ENCODE peak calls at places on chromosomes 6 and 20, in four cellular contexts. J is K562, O is GM12878, C is GM12891. U is an unnamed sample.

GRCh38 chr6:157246771-157247484 is 76.4 kb downstream of the TMEM242 start:
- DNase-seq in O (no peak), J (no peak), C (no peak), U (no peak)

GRCh38 chr20:40966103-40966502 is 62.5 kb upstream of the TOP1 start:
- DNase-seq in O (no peak), J (no peak), C (no peak), U (no peak)

GRCh38 chr6:83417880-83418663 is 12.8 kb downstream of the ME1 start:
- DNase-seq in O (no peak), C (no peak), J (peak; percentile 18), U (peak; percentile 35)

GRCh38 chr20:64144144-64144912 is 19.9 kb upstream of the MYT1 start:
- DNase-seq in C (no peak), J (no peak), O (no peak), U (no peak)

GRCh38 chr6:158279615-158280014 is 32.6 kb upstream of the TULP4 start:
- DNase-seq in J (no peak), O (no peak), C (no peak), U (no peak)

GRCh38 chr20:50034567-50035170 is 51.9 kb downstream of the SNAI1 start:
- DNase-seq in J (no peak), O (no peak), C (no peak), U (no peak)

GRCh38 chr6:26250806-26251075 is 114.3 kb upstream of the BTN3A2 start:
- DNase-seq in O (no peak), J (no peak), C (no peak), U (no peak)

GRCh38 chr6:56820060-56820459 is 134.8 kb upstream of the BEND6 start:
- DNase-seq in J (no peak), O (no peak), C (no peak), U (no peak)

GRCh38 chr6:127946388-127946787 is 45.5 kb upstream of the THEMIS start:
- DNase-seq in O (no peak), C (no peak), J (no peak), U (no peak)

GRCh38 chr6:24855389-24856245 is 56.9 kb upstream of the ARMH2 start:
- DNase-seq in C (peak; percentile 33), O (peak; percentile 58), J (peak; percentile 83), U (peak; percentile 50)

GRCh38 chr20:7851031-7851490 is 89.2 kb downstream of the HAO1 start:
- DNase-seq in O (no peak), J (no peak), C (no peak), U (no peak)

GRCh38 chr6:62150048-62150663 is 135.9 kb downstream of the KHDRBS2 start:
- DNase-seq in O (no peak), C (no peak), J (peak; percentile 17), U (peak; percentile 12)

GRCh38 chr6:159282351-159282750 is 113.2 kb downstream of the FNDC1 start:
- DNase-seq in C (no peak), O (no peak), J (no peak), U (no peak)

GRCh38 chr6:2839195-2839981 is 2.3 kb downstream of the SERPINB1 start:
- DNase-seq in O (no peak), C (no peak), J (no peak), U (no peak)

GRCh38 chr6:158631678-158632537 is 12.6 kb downstream of the DYNLT1 start:
- DNase-seq in O (no peak), J (peak; percentile 80), C (no peak), U (no peak)

DNA sequence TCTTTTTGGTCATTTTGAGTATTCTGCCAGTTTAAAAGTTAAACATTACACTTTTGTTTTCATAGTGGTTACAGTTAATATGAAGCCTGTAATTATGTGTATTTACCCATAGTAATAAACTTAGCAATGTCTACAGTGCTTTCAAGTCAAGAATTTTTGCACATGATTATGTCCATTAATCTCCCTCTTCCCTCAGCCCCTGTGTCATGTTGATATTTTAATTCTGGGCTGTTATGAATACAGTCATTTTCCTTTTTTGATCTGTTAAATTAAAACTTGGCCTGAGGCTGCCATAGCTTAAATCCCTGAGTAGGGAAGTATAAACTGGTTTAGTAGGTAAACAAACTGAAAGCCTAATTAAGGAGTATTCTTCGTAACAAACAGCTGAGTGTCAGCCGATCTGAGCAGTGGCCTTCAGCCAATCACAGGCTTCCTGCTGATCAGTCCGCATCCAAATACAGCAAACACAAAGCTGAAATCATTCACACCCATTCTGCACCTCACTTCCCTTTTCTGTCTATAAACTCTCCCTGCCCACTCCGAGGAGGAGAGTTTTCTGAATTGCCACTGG is 9.5 kb upstream of the SFT2D1 start:
- DNase-seq in J (peak; percentile 53), O (peak; percentile 75), C (no peak), U (peak; percentile 60)
- TF ChIP-seq SPI1 in J (peak; percentile 98), O (peak; percentile 96), C (peak; percentile 94), U (peak; percentile 95)

DNA sequence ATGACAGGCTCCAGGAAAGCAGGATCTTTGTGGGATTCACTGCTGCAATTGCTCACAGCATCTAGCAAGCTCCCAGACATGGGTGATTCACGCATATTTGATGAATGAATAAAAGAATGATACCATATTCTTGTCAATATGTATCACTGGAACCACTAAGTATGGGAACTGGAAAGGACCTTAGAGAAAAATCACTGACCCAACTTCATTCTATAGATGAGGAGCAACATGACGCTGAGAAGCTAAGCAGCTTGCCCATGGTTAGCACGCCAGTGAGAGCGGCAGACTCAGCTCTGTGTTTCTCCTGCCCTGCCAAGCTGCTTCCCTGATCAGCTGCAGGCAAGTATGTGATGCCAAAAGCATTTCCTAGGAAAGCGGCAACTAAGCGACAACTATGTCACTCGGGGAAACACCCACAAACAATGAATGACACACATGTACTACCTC is 66.8 kb downstream of the PPP1R3G start:
- DNase-seq in C (no peak), O (no peak), J (no peak), U (no peak)
- TF ChIP-seq SPI1 in C (no peak), O (no peak), J (no peak), U (no peak)

GRCh38 chr20:62060631-62061541 is 4.8 kb downstream of the TAF4 start:
- DNase-seq in C (no peak), O (no peak), J (no peak), U (no peak)

GRCh38 chr20:62062661-62063600 is 2.8 kb downstream of the TAF4 start:
- DNase-seq in J (no peak), O (no peak), C (no peak), U (no peak)

GRCh38 chr20:62061851-62062418 is 3.7 kb downstream of the TAF4 start:
- DNase-seq in C (no peak), J (no peak), O (no peak), U (no peak)

GRCh38 chr20:62058941-62059340 is 6.7 kb downstream of the TAF4 start:
- DNase-seq in J (no peak), O (no peak), C (no peak), U (no peak)

DNA sequence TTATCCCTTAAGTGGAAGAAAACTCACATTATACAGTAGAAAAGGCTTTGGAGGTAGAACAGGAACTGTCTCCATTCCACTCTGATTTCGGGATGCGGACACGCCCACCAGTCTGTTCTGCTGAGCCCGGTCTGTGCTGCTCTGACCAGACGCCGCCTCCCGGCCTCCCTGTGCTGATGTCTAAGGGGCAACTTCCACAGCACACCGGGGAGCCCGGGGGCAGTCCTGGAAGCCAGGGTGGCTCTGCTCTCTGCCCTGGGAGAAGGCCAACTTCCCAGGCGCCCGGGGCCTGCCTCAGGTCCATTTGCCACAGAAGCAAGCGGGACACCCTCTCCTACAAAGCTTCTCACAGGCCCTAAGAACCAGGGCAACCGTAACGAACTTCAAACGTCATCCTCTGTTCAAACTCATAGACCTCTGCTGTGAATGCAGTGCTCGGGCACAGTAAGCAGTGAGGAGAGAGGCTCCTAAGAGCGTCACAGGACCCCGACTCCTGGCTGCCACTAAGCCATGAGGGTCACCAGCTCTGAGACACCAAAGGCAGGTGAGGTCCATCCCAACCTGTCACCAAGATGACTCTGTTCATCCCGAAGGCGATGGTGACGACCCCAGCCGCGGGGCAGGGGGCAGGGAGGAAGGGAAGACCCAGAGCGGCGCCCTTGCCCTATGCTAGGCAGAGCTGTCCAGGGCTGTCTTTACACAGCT is 5.6 kb downstream of the TAF4 start:
- DNase-seq in O (no peak), C (no peak), J (no peak), U (no peak)
- TF ChIP-seq SPI1 in O (no peak), C (no peak), J (no peak), U (no peak)

DNA sequence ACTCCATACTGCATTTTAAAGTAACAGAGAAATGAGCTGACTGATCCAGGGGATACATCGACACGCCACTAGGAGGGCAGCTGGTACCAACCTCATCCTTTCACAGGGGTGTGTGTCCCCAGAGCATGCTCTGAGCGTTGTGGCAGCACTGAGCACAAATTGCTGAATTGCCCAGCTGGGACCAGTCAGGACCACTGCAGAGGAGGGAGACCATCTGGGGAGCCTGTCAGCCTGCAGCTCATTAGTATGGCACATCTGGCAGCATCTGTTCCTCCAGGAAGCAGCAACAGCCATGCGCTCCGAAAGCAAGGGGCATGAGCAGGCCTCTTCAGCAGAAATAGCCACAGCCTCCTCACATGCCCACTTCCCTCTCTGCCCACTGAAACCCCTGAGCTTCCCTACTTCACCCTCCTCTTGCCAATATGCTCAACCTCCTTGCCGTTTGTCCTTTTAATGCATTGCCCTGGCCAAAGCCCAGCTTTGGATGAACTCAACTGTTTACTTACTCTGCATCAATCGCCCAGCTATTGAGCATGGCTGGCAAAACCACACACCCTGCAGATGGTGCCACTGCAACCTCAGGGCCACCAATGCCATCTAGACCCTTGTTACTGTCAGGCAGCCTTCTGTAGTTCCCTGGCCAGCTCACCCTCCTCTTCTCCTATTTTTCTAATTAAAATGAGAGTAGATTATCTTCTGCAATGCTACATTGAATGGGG is 77.6 kb upstream of the NEDD9 start:
- DNase-seq in O (no peak), C (no peak), J (no peak), U (peak; percentile 22)
- TF ChIP-seq SPI1 in O (no peak), C (no peak), J (no peak), U (peak; percentile 9)

GRCh38 chr6:139369068-139369467 is 5.4 kb downstream of the CITED2 start:
- DNase-seq in C (no peak), O (no peak), J (no peak), U (no peak)
- TF ChIP-seq SPI1 in C (no peak), O (no peak), J (no peak), U (no peak)

GRCh38 chr6:135411849-135412248 is 85.7 kb downstream of the AHI1 start:
- DNase-seq in J (no peak), O (no peak), C (no peak), U (no peak)

GRCh38 chr6:135411339-135411738 is 86.2 kb downstream of the AHI1 start:
- DNase-seq in J (peak; percentile 17), O (no peak), C (no peak), U (no peak)

DNA sequence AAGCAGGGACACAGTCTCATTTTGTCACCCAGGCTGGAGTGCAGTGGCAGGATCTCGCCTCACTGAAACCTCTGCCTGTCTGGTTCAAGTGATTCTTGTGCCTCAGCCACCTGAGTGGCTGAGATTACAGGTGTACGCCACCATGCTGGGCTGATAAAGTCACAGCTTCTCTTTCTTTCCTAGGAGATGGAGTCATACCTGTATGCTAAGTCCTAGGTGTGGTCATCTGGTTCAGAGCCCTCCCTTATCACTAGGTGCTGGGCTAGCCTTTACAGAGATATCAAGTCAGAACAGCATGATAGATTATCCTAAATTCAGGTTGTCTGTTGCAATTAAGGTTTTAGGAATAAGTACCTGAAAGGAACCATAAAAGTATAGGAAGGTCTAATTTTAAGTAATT is 86.7 kb downstream of the AHI1 start:
- DNase-seq in C (no peak), J (no peak), O (no peak), U (no peak)
- TF ChIP-seq SPI1 in C (no peak), J (no peak), O (no peak), U (no peak)